ENCODE peak calls at places on chromosomes 1 and 21, in nine cellular contexts. H is CD8-positive, alpha-beta T cell; D is neural crest cell; U is GM13976; A is activated CD8-positive, alpha-beta T cell treated with anti-CD3 and anti-CD28 coated beads for 36 hours; G is AG09309; J is M059J; I is NCI-H2107; W is brain pericyte. K is an unnamed sample.

GRCh38 chr1:203286161-203286984 is 18.9 kb upstream of the BTG2 start:
- DNase-seq in I (no peak), H (no peak), A (peak), W (no peak), J (no peak), G (no peak), U (no peak), D (no peak), K (no peak)

GRCh38 chr1:41238311-41239094 is 3.6 kb downstream of the SCMH1 start:
- DNase-seq in J (peak), U (no peak), D (no peak), G (no peak), H (no peak), W (no peak), A (peak), I (no peak), K (no peak)

GRCh38 chr1:149848811-149849210 is 50.6 kb upstream of the BOLA1 start:
- DNase-seq in I (no peak), G (no peak), H (no peak), A (no peak), D (peak), U (no peak), J (peak), W (no peak), K (no peak)

GRCh38 chr1:58884706-58885661 is 101.1 kb upstream of the JUN start:
- DNase-seq in W (no peak), G (no peak), A (peak), D (no peak), I (peak), H (peak), J (no peak), U (no peak), K (no peak)

GRCh38 chr21:44989538-44989888 is 49.7 kb downstream of the SLX9 start:
- DNase-seq in W (no peak), D (no peak), A (no peak), I (no peak), U (no peak), J (peak), G (no peak), H (no peak), K (no peak)

GRCh38 chr21:25039461-25040380 is 567.6 kb downstream of the MRPL39 start:
- DNase-seq in H (no peak), U (no peak), W (no peak), J (peak), I (no peak), G (no peak), D (no peak), A (no peak), K (peak)

GRCh38 chr1:30902653-30903290 is 5.8 kb downstream of the SDC3 start:
- DNase-seq in H (no peak), G (no peak), U (no peak), D (no peak), J (no peak), A (no peak), I (no peak), W (no peak), K (no peak)

GRCh38 chr1:93177991-93178390 is 2.2 kb downstream of the TMED5 start:
- DNase-seq in W (no peak), U (no peak), H (no peak), J (peak), G (no peak), D (no peak), A (no peak), I (no peak), K (no peak)

GRCh38 chr1:183238071-183238470 is 52.0 kb downstream of the LAMC2 start:
- DNase-seq in H (no peak), W (no peak), D (no peak), A (no peak), I (no peak), U (no peak), J (peak), G (no peak), K (no peak)

GRCh38 chr1:217273866-217274265 is 357.0 kb downstream of the GPATCH2 start:
- DNase-seq in U (no peak), A (no peak), I (no peak), D (no peak), J (peak), G (no peak), H (no peak), W (no peak), K (no peak)

GRCh38 chr1:64909021-64909420 is 57.3 kb downstream of the JAK1 start:
- DNase-seq in W (no peak), J (no peak), G (no peak), I (no peak), H (no peak), A (no peak), U (no peak), D (no peak), K (no peak)

GRCh38 chr1:223834660-223835263 is 11.0 kb downstream of the TP53BP2 start:
- DNase-seq in I (no peak), U (no peak), J (peak), H (no peak), W (no peak), D (no peak), G (no peak), A (peak), K (no peak)

GRCh38 chr21:43979654-43980053 is 32.5 kb upstream of the TRAPPC10 start:
- DNase-seq in I (no peak), D (no peak), W (no peak), A (no peak), G (no peak), J (no peak), U (no peak), H (no peak), K (no peak)

K was measured in GM10248.